ENCODE peak calls at places on chromosomes 16 and 17, in ten cellular contexts. One of them, this sample, is unnamed.

GRCh38 chr17:56593741-56594527 is 435 bp downstream of the NOG start:
- DNase-seq in cardiac fibroblast: peak
- DNase-seq in endothelial cell of umbilical vein: peak
- DNase-seq in choroid plexus epithelial cell: peak
- DNase-seq in A549: no peak
- DNase-seq in GM12864: no peak
- DNase-seq in thoracic aorta: no peak
- DNase-seq in ascending aorta: no peak
- DNase-seq in heart right ventricle: peak
- DNase-seq in tibial artery: peak
- DNase-seq in this sample: peak

GRCh38 chr16:51898872-51899271 is 648.1 kb downstream of the TOX3 start:
- DNase-seq in cardiac fibroblast: peak
- DNase-seq in endothelial cell of umbilical vein: no peak
- DNase-seq in choroid plexus epithelial cell: no peak
- DNase-seq in A549: no peak
- DNase-seq in GM12864: no peak
- DNase-seq in thoracic aorta: no peak
- DNase-seq in ascending aorta: no peak
- DNase-seq in heart right ventricle: no peak
- DNase-seq in tibial artery: no peak
- DNase-seq in this sample: no peak

GRCh38 chr16:85395913-85396878 is 216.9 kb upstream of the GSE1 start:
- DNase-seq in cardiac fibroblast: peak
- DNase-seq in endothelial cell of umbilical vein: peak
- DNase-seq in choroid plexus epithelial cell: peak
- DNase-seq in A549: no peak
- DNase-seq in GM12864: no peak
- DNase-seq in thoracic aorta: no peak
- DNase-seq in ascending aorta: no peak
- DNase-seq in heart right ventricle: peak
- DNase-seq in tibial artery: peak
- DNase-seq in this sample: no peak

GRCh38 chr17:45147581-45148182 is 593 bp upstream of the HEXIM1 start:
- DNase-seq in cardiac fibroblast: peak
- DNase-seq in endothelial cell of umbilical vein: peak
- DNase-seq in choroid plexus epithelial cell: peak
- DNase-seq in A549: peak
- DNase-seq in GM12864: peak
- DNase-seq in thoracic aorta: no peak
- DNase-seq in ascending aorta: no peak
- DNase-seq in heart right ventricle: peak
- DNase-seq in tibial artery: peak
- DNase-seq in this sample: peak

GRCh38 chr16:2468142-2468724 is 2.9 kb upstream of the NTN3 start:
- DNase-seq in cardiac fibroblast: no peak
- DNase-seq in endothelial cell of umbilical vein: peak
- DNase-seq in choroid plexus epithelial cell: no peak
- DNase-seq in A549: no peak
- DNase-seq in GM12864: no peak
- DNase-seq in thoracic aorta: no peak
- DNase-seq in ascending aorta: no peak
- DNase-seq in heart right ventricle: no peak
- DNase-seq in tibial artery: no peak
- DNase-seq in this sample: no peak

GRCh38 chr16:57513371-57514102 is 22.8 kb downstream of the CCDC102A start:
- DNase-seq in cardiac fibroblast: no peak
- DNase-seq in endothelial cell of umbilical vein: no peak
- DNase-seq in choroid plexus epithelial cell: no peak
- DNase-seq in A549: peak
- DNase-seq in GM12864: no peak
- DNase-seq in thoracic aorta: no peak
- DNase-seq in ascending aorta: no peak
- DNase-seq in heart right ventricle: no peak
- DNase-seq in tibial artery: no peak
- DNase-seq in this sample: no peak

GRCh38 chr17:50079334-50080095 is 15.6 kb upstream of the PDK2 start:
- DNase-seq in cardiac fibroblast: peak
- DNase-seq in endothelial cell of umbilical vein: peak
- DNase-seq in choroid plexus epithelial cell: no peak
- DNase-seq in A549: peak
- DNase-seq in GM12864: no peak
- DNase-seq in thoracic aorta: no peak
- DNase-seq in ascending aorta: no peak
- DNase-seq in heart right ventricle: no peak
- DNase-seq in tibial artery: peak
- DNase-seq in this sample: no peak

GRCh38 chr17:76191891-76192290 is 48.4 kb downstream of the RNF157 start:
- DNase-seq in cardiac fibroblast: no peak
- DNase-seq in endothelial cell of umbilical vein: no peak
- DNase-seq in choroid plexus epithelial cell: peak
- DNase-seq in A549: no peak
- DNase-seq in GM12864: peak
- DNase-seq in thoracic aorta: no peak
- DNase-seq in ascending aorta: no peak
- DNase-seq in heart right ventricle: no peak
- DNase-seq in tibial artery: no peak
- DNase-seq in this sample: no peak

GRCh38 chr17:19771971-19772630 is 24.0 kb upstream of the ALDH3A1 start:
- DNase-seq in cardiac fibroblast: no peak
- DNase-seq in endothelial cell of umbilical vein: no peak
- DNase-seq in choroid plexus epithelial cell: no peak
- DNase-seq in A549: no peak
- DNase-seq in GM12864: no peak
- DNase-seq in thoracic aorta: no peak
- DNase-seq in ascending aorta: no peak
- DNase-seq in heart right ventricle: no peak
- DNase-seq in tibial artery: peak
- DNase-seq in this sample: no peak

DNA sequence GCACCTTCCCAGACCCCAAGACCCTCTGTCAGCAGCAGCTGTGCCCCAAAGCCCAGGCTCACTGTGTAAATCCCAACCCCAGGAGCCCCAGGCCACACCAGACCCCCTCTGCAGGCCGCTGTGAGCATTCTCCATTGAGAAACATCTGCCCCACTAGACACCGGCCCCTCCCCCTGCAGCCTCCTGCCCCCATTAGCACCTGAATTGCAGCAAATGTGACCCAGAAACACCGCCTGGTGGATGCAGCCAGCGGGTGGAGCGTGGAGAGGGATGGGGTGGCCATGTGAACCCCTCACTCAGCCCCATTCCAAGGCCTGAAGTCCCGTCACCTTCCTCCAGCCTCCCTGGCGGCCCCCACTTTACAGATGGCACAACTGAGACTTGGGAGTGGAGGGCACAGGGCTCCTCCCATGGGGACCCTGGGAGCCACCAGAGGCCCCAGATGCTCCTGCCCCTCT is 2.2 kb downstream of the UBALD1 start:
- DNase-seq in cardiac fibroblast: no peak
- DNase-seq in endothelial cell of umbilical vein: no peak
- DNase-seq in choroid plexus epithelial cell: no peak
- DNase-seq in A549: no peak
- DNase-seq in GM12864: no peak
- DNase-seq in thoracic aorta: no peak
- DNase-seq in ascending aorta: no peak
- DNase-seq in heart right ventricle: no peak
- DNase-seq in tibial artery: peak
- DNase-seq in this sample: no peak
- TF ChIP-seq CTCF in cardiac fibroblast: no peak
- TF ChIP-seq CTCF in endothelial cell of umbilical vein: no peak
- TF ChIP-seq CTCF in choroid plexus epithelial cell: peak
- TF ChIP-seq CTCF in A549: no peak
- TF ChIP-seq CTCF in GM12864: no peak
- TF ChIP-seq CTCF in thoracic aorta: no peak
- TF ChIP-seq CTCF in ascending aorta: no peak
- TF ChIP-seq CTCF in heart right ventricle: no peak
- TF ChIP-seq CTCF in tibial artery: no peak
- TF ChIP-seq CTCF in this sample: no peak

GRCh38 chr16:31177136-31177535 is 2.8 kb upstream of the FUS start:
- DNase-seq in cardiac fibroblast: peak
- DNase-seq in endothelial cell of umbilical vein: no peak
- DNase-seq in choroid plexus epithelial cell: peak
- DNase-seq in A549: no peak
- DNase-seq in GM12864: no peak
- DNase-seq in thoracic aorta: no peak
- DNase-seq in ascending aorta: no peak
- DNase-seq in heart right ventricle: no peak
- DNase-seq in tibial artery: no peak
- DNase-seq in this sample: no peak

GRCh38 chr16:31181102-31181830 is 1.3 kb downstream of the FUS start:
- DNase-seq in cardiac fibroblast: peak
- DNase-seq in endothelial cell of umbilical vein: peak
- DNase-seq in choroid plexus epithelial cell: peak
- DNase-seq in A549: no peak
- DNase-seq in GM12864: no peak
- DNase-seq in thoracic aorta: no peak
- DNase-seq in ascending aorta: no peak
- DNase-seq in heart right ventricle: peak
- DNase-seq in tibial artery: peak
- DNase-seq in this sample: peak

GRCh38 chr16:31182391-31182790 is 2.5 kb downstream of the FUS start:
- DNase-seq in cardiac fibroblast: no peak
- DNase-seq in endothelial cell of umbilical vein: no peak
- DNase-seq in choroid plexus epithelial cell: peak
- DNase-seq in A549: no peak
- DNase-seq in GM12864: no peak
- DNase-seq in thoracic aorta: no peak
- DNase-seq in ascending aorta: no peak
- DNase-seq in heart right ventricle: no peak
- DNase-seq in tibial artery: no peak
- DNase-seq in this sample: no peak

GRCh38 chr16:31179747-31180458 is at the start of gene FUS:
- DNase-seq in cardiac fibroblast: peak
- DNase-seq in endothelial cell of umbilical vein: peak
- DNase-seq in choroid plexus epithelial cell: peak
- DNase-seq in A549: peak
- DNase-seq in GM12864: peak
- DNase-seq in thoracic aorta: peak
- DNase-seq in ascending aorta: peak
- DNase-seq in heart right ventricle: peak
- DNase-seq in tibial artery: peak
- DNase-seq in this sample: peak

DNA sequence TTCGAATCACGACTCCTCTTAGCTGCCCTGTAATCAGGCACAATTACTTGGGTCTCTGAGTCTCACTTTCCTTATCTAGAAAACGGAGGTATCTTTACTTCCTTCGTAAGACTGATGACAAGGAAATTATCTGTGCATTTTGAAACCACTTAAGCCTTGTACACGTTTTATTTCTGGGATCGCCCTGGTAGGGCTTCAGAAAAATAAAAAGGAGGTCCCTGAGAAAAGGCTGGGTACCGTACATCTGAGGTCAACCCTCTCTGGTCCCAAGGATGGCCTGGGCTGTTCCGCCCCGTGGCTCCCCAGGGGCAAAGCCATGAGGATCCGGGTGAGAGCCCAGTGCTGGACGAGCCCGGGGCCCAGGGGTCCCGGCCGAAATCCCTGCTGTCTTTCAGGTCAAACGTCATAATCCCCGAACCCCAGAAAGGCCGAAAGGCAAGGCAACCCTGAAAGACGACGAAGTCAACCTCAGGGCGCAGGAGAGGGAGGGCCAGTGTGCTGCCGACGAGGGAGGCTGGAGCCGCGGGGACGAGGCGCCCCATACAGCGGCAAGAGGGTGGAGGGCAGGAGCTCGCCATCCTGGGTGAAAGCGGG is 689 bp upstream of the FUS start:
- DNase-seq in cardiac fibroblast: peak
- DNase-seq in endothelial cell of umbilical vein: no peak
- DNase-seq in choroid plexus epithelial cell: no peak
- DNase-seq in A549: no peak
- DNase-seq in GM12864: no peak
- DNase-seq in thoracic aorta: no peak
- DNase-seq in ascending aorta: no peak
- DNase-seq in heart right ventricle: no peak
- DNase-seq in tibial artery: no peak
- DNase-seq in this sample: no peak
- TF ChIP-seq CTCF in cardiac fibroblast: no peak
- TF ChIP-seq CTCF in endothelial cell of umbilical vein: no peak
- TF ChIP-seq CTCF in choroid plexus epithelial cell: no peak
- TF ChIP-seq CTCF in A549: no peak
- TF ChIP-seq CTCF in GM12864: no peak
- TF ChIP-seq CTCF in thoracic aorta: no peak
- TF ChIP-seq CTCF in ascending aorta: no peak
- TF ChIP-seq CTCF in heart right ventricle: no peak
- TF ChIP-seq CTCF in tibial artery: no peak
- TF ChIP-seq CTCF in this sample: no peak

DNA sequence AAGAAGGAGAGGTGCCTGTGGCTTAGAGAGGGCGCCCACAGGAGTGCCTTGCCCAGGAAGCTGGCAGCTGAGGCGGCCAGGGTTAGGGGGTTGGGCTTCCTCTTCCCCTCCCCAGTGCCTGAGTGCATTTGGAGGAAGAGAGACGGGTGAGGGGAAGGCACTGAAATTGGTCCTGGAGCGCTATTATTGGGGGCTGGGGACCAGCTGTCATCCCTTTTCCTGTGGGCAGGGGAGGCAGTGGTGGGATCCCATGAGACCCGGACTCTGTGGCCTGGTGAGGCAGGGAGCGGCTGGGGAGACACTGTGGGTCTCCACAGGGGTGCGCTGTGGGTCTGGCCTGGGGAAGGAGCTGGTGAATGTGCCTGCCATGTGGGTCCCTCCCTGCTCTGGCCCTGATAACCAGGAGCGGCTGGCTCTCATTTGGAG is 259.7 kb downstream of the SEC14L1 start:
- DNase-seq in cardiac fibroblast: no peak
- DNase-seq in endothelial cell of umbilical vein: peak
- DNase-seq in choroid plexus epithelial cell: peak
- DNase-seq in A549: no peak
- DNase-seq in GM12864: no peak
- DNase-seq in thoracic aorta: no peak
- DNase-seq in ascending aorta: no peak
- DNase-seq in heart right ventricle: peak
- DNase-seq in tibial artery: peak
- DNase-seq in this sample: peak
- TF ChIP-seq CTCF in cardiac fibroblast: peak
- TF ChIP-seq CTCF in endothelial cell of umbilical vein: peak
- TF ChIP-seq CTCF in choroid plexus epithelial cell: peak
- TF ChIP-seq CTCF in A549: peak
- TF ChIP-seq CTCF in GM12864: peak
- TF ChIP-seq CTCF in thoracic aorta: peak
- TF ChIP-seq CTCF in ascending aorta: peak
- TF ChIP-seq CTCF in heart right ventricle: peak
- TF ChIP-seq CTCF in tibial artery: peak
- TF ChIP-seq CTCF in this sample: no peak

DNA sequence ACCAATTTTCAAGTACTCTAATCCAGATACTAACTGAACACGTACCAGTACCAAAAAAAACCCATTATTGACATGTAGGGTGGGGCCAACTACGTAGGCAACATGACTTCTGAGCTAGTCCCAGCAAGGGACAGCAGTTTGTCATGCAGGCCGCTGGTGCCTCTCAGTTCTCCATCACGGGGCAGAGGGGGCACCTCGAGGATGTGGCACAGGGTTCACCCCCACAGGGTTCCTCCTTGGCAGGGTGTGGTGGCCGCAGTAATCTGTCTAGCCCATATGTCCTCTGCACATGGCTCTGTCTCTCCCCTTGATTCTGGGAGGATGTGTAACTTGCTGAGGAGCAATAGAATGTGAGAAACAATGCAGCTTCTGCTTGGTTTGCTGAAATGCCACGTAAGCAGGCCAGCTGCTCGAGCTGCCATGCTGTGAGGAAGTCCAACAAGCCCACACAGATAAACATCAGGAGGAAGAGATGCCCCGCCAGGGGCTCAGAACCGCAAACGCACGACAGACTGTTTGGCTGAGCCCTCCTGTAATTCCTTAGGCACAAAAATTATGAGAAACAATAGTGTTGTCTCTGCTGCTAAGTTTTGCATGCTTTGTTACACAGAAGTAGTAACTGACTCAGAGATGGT is 62.4 kb downstream of the NT5M start:
- DNase-seq in cardiac fibroblast: no peak
- DNase-seq in endothelial cell of umbilical vein: no peak
- DNase-seq in choroid plexus epithelial cell: no peak
- DNase-seq in A549: no peak
- DNase-seq in GM12864: no peak
- DNase-seq in thoracic aorta: no peak
- DNase-seq in ascending aorta: no peak
- DNase-seq in heart right ventricle: no peak
- DNase-seq in tibial artery: no peak
- DNase-seq in this sample: no peak
- TF ChIP-seq CTCF in cardiac fibroblast: no peak
- TF ChIP-seq CTCF in endothelial cell of umbilical vein: no peak
- TF ChIP-seq CTCF in choroid plexus epithelial cell: no peak
- TF ChIP-seq CTCF in A549: no peak
- TF ChIP-seq CTCF in GM12864: no peak
- TF ChIP-seq CTCF in thoracic aorta: no peak
- TF ChIP-seq CTCF in ascending aorta: no peak
- TF ChIP-seq CTCF in heart right ventricle: no peak
- TF ChIP-seq CTCF in tibial artery: no peak
- TF ChIP-seq CTCF in this sample: no peak

This sample was measured in activated B cell treated with CpG ODN at 0.5 μM for 24 hours.